ENCODE peak calls at places on chromosomes 11 and 22, in four cellular contexts. D is body of pancreas, A is RWPE1, M is foreskin keratinocyte. Y is an unnamed sample.

GRCh38 chr22:20579273-20580120 is 72.1 kb downstream of the MED15 start:
- DNase-seq in D (no peak), A (no peak), M (no peak), Y (no peak)

GRCh38 chr11:124844664-124845079 is 20.6 kb upstream of the ROBO3 start:
- DNase-seq in D (no peak), A (no peak), M (no peak), Y (no peak)

GRCh38 chr11:134971381-134971780 is 559.3 kb upstream of the B3GAT1 start:
- DNase-seq in D (no peak), A (no peak), M (no peak), Y (no peak)

GRCh38 chr22:41914611-41915034 is 251 bp downstream of the SHISA8 start:
- DNase-seq in D (no peak), A (no peak), M (no peak), Y (no peak)

GRCh38 chr11:106691807-106692365 is 326.4 kb downstream of the GUCY1A2 start:
- DNase-seq in D (no peak), A (no peak), M (peak), Y (no peak)

GRCh38 chr11:43567396-43567975 is 113.1 kb upstream of the HSD17B12 start:
- DNase-seq in D (no peak), A (peak), M (peak), Y (no peak)

GRCh38 chr11:122232985-122233384 is 117.0 kb upstream of the BLID start:
- DNase-seq in D (no peak), A (no peak), M (no peak), Y (no peak)

GRCh38 chr11:68677432-68677831 is 6.9 kb upstream of the GAL start:
- DNase-seq in D (peak), A (peak), M (peak), Y (no peak)

GRCh38 chr11:88596786-88597185 is 259.2 kb upstream of the CTSC start:
- DNase-seq in D (no peak), A (peak), M (peak), Y (no peak)

GRCh38 chr11:69567951-69568808 is 72.8 kb upstream of the CCND1 start:
- DNase-seq in D (no peak), A (no peak), M (no peak), Y (no peak)

GRCh38 chr11:34344410-34345011 is 13.3 kb downstream of the ABTB2 start:
- DNase-seq in D (no peak), A (peak), M (peak), Y (no peak)

GRCh38 chr11:32131321-32131720 is 40.4 kb downstream of the RCN1 start:
- DNase-seq in D (no peak), A (no peak), M (peak), Y (no peak)

GRCh38 chr22:19750666-19751490 is 9.7 kb upstream of the TBX1 start:
- DNase-seq in D (no peak), A (no peak), M (no peak), Y (no peak)

GRCh38 chr22:31179345-31179744 is 19.4 kb downstream of the RNF185 start:
- DNase-seq in D (no peak), A (peak), M (peak), Y (no peak)

GRCh38 chr11:128915148-128915519 is 24.0 kb downstream of the KCNJ5 start:
- DNase-seq in D (no peak), A (no peak), M (no peak), Y (no peak)

GRCh38 chr11:73177380-73178091 is 35.4 kb upstream of the FCHSD2 start:
- DNase-seq in D (peak), A (no peak), M (peak), Y (peak)

GRCh38 chr11:16261836-16262644 is 94.3 kb downstream of the SOX6 start:
- DNase-seq in D (no peak), A (no peak), M (no peak), Y (no peak)

GRCh38 chr11:109853156-109853776 is 239.9 kb upstream of the ZC3H12C start:
- DNase-seq in D (no peak), A (peak), M (peak), Y (no peak)

GRCh38 chr22:36753916-36754315 is 22.0 kb downstream of the IFT27 start:
- DNase-seq in D (no peak), A (no peak), M (no peak), Y (no peak)

GRCh38 chr11:22828373-22828772 is 1.2 kb downstream of the SVIP start:
- DNase-seq in D (no peak), A (no peak), M (no peak), Y (no peak)

GRCh38 chr11:596374-596773 is 19.4 kb downstream of the IRF7 start:
- DNase-seq in D (no peak), A (no peak), M (no peak), Y (no peak)

GRCh38 chr11:57474017-57474750 is 13.9 kb downstream of the RTN4RL2 start:
- DNase-seq in D (no peak), A (no peak), M (no peak), Y (no peak)

GRCh38 chr22:37696657-37697539 is at the start of gene TRIOBP:
- DNase-seq in D (peak), A (peak), M (peak), Y (peak)

GRCh38 chr11:34656062-34656720 is 35.3 kb downstream of the EHF start:
- DNase-seq in D (no peak), A (no peak), M (no peak), Y (peak)

GRCh38 chr11:112526699-112527410 is 266.2 kb upstream of the PLET1 start:
- DNase-seq in D (no peak), A (no peak), M (peak), Y (no peak)

GRCh38 chr22:33018232-33018864 is 39.8 kb downstream of the SYN3 start:
- DNase-seq in D (peak), A (peak), M (peak), Y (peak)

GRCh38 chr11:75403037-75403436 is 3.7 kb downstream of the RPS3 start:
- DNase-seq in D (no peak), A (no peak), M (no peak), Y (no peak)

GRCh38 chr22:20537983-20538382 is 30.6 kb downstream of the MED15 start:
- DNase-seq in D (no peak), A (no peak), M (no peak), Y (no peak)

GRCh38 chr11:101022256-101022655 is 107.4 kb downstream of the PGR start:
- DNase-seq in D (no peak), A (no peak), M (no peak), Y (no peak)

GRCh38 chr11:101436511-101437142 is 147.2 kb downstream of the TRPC6 start:
- DNase-seq in D (peak), A (peak), M (peak), Y (peak)

GRCh38 chr11:135001581-135001980 is 589.5 kb upstream of the B3GAT1 start:
- DNase-seq in D (no peak), A (no peak), M (no peak), Y (no peak)

GRCh38 chr11:37946155-37946766 is 1348.2 kb upstream of the RAG2 start:
- DNase-seq in D (peak), A (no peak), M (peak), Y (peak)
- TF ChIP-seq CTCF in D (peak), A (peak), M (peak), Y (peak)

GRCh38 chr11:17720796-17721171 is 1.4 kb downstream of the MYOD1 start:
- DNase-seq in D (no peak), A (no peak), M (no peak), Y (no peak)

GRCh38 chr11:17718510-17718962 is 835 bp upstream of the MYOD1 start:
- DNase-seq in D (no peak), A (no peak), M (no peak), Y (no peak)

GRCh38 chr11:17719028-17719939 is at the start of gene MYOD1:
- DNase-seq in D (no peak), A (no peak), M (peak), Y (no peak)

GRCh38 chr11:17721242-17721999 is 2.0 kb downstream of the MYOD1 start:
- DNase-seq in D (no peak), A (no peak), M (no peak), Y (no peak)

GRCh38 chr11:17719940-17720795 is 797 bp downstream of the MYOD1 start:
- DNase-seq in D (no peak), A (no peak), M (no peak), Y (no peak)
- TF ChIP-seq CTCF in D (peak), A (no peak), M (peak), Y (no peak)

DNA sequence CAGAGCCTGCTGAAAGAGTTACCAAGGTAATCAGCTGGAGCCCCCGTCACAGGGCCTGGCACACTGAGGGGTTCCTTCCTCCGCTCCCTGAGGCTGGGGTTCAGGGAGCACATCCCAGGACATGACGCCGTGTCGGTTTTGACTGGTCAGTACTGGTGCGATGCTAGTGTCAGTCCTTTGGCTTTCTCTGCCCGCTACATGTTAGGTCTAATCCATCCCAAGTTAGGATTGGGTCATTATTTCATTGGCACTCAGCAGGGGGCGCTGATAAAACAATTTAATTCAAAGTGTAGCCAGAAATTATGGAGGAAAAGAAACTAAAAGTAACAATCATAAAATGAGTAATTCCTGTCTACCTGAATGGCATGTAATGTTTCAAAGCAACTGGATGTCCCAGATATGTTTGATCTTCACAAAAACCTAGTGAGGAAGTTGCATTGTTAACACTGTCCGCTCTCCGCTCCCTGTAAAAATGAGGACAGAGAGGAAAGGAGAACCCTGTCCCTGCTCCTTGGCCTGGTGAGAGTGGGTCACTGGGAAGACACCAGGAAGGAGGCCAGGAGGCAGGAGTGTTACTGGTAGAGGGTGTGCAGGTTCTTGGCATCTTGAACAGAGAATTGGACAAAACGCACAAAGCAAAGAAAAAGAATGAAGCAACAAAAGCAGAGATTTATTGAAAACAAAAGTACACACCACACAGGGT is 27.1 kb downstream of the TSKU start:
- DNase-seq in D (peak), A (peak), M (peak), Y (peak)
- TF ChIP-seq CTCF in D (peak), A (peak), M (peak), Y (peak)

GRCh38 chr11:65897020-65897471 is 3.1 kb downstream of the FOSL1 start:
- DNase-seq in D (no peak), A (no peak), M (no peak), Y (no peak)
- TF ChIP-seq CTCF in D (no peak), A (no peak), M (no peak), Y (no peak)

GRCh38 chr22:27801616-27802388 is at the start of gene MN1:
- DNase-seq in D (peak), A (peak), M (peak), Y (peak)
- TF ChIP-seq CTCF in D (no peak), A (no peak), M (no peak), Y (no peak)

GRCh38 chr11:116913000-116913399 is 75.6 kb upstream of the APOA1 start:
- DNase-seq in D (no peak), A (peak), M (peak), Y (no peak)

GRCh38 chr11:116917632-116918031 is 80.2 kb upstream of the APOA1 start:
- DNase-seq in D (no peak), A (no peak), M (no peak), Y (no peak)

GRCh38 chr11:116918925-116919653 is 81.7 kb upstream of the APOA1 start:
- DNase-seq in D (no peak), A (no peak), M (no peak), Y (no peak)

GRCh38 chr11:116916872-116917271 is 79.5 kb upstream of the APOA1 start:
- DNase-seq in D (no peak), A (no peak), M (no peak), Y (no peak)

DNA sequence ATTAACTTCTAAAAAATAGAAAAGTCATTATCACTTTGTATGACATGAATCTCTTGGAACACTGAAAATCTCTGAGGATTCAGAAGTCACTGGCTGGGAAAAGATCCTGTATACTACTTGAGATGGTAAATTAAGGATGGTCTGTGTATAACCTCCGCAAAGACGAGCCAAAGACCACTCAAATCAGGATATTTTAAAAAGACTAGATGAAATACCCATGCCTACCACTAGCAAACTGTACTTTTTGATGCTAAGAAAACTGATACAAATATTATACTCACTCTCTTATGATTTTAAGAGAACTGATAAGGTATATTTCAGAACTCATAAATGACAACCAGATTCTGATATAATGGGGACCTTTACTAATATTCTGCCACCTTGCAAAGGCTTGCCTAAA is 78.6 kb upstream of the APOA1 start:
- DNase-seq in D (no peak), A (no peak), M (no peak), Y (no peak)
- TF ChIP-seq CTCF in D (no peak), A (no peak), M (no peak), Y (no peak)

GRCh38 chr11:10327254-10327653 is 22.4 kb downstream of the ADM start:
- DNase-seq in D (no peak), A (no peak), M (no peak), Y (no peak)
- TF ChIP-seq CTCF in D (no peak), A (no peak), M (no peak), Y (no peak)

GRCh38 chr11:30431127-30431814 is 108.4 kb downstream of the ARL14EP start:
- DNase-seq in D (no peak), A (no peak), M (no peak), Y (no peak)
- TF ChIP-seq CTCF in D (no peak), A (no peak), M (no peak), Y (no peak)